ENCODE peak calls at places on chromosome 2, in ten cellular contexts. I, V, K, O, T, Y, X, S, A and W are unnamed samples. For H3K27me3, the result is how much of the 10 kb centered on the place peaks cover.

GRCh38 chr2:36574560-36574959 is 23.4 kb downstream of the FEZ2 start:
- DNase-seq in I (no peak), V (no peak), K (no peak), O (no peak), T (no peak), Y (no peak), X (no peak), S (no peak), A (no peak), W (no peak)

GRCh38 chr2:88739985-88740600 is 48.6 kb downstream of the RPIA start:
- DNase-seq in I (peak), V (no peak), K (peak), O (peak), T (peak), Y (peak), X (peak), S (peak), A (peak), W (peak)

GRCh38 chr2:216730871-216731270 is 35.5 kb upstream of the IGFBP5 start:
- DNase-seq in I (no peak), V (no peak), K (no peak), O (no peak), T (no peak), Y (no peak), X (no peak), S (no peak), A (no peak), W (no peak)

GRCh38 chr2:219868635-219869034 is 241.2 kb downstream of the SLC4A3 start:
- DNase-seq in I (no peak), V (no peak), K (no peak), O (no peak), T (no peak), Y (no peak), X (no peak), S (no peak), A (no peak), W (no peak)

GRCh38 chr2:25402477-25402876 is 60.8 kb upstream of the DNMT3A start:
- DNase-seq in I (no peak), V (no peak), K (no peak), O (no peak), T (no peak), Y (no peak), X (no peak), S (no peak), A (no peak), W (no peak)

GRCh38 chr2:237874585-237875161 is 15.2 kb downstream of the RAMP1 start:
- DNase-seq in I (peak), V (no peak), K (peak), O (no peak), T (peak), Y (no peak), X (peak), S (peak), A (no peak), W (peak)

GRCh38 chr2:172710584-172711024 is 25.0 kb upstream of the RAPGEF4 start:
- DNase-seq in I (peak), V (no peak), K (peak), O (peak), T (no peak), Y (peak), X (peak), S (peak), A (no peak), W (peak)

GRCh38 chr2:33375054-33375453 is 101.4 kb upstream of the RASGRP3 start:
- DNase-seq in I (peak), V (no peak), K (peak), O (no peak), T (no peak), Y (no peak), X (no peak), S (peak), A (no peak), W (no peak)

GRCh38 chr2:2664989-2665833 is 334.1 kb upstream of the MYT1L start:
- DNase-seq in I (peak), V (no peak), K (peak), O (no peak), T (no peak), Y (no peak), X (no peak), S (peak), A (no peak), W (no peak)

GRCh38 chr2:197198890-197199289 is 111.7 kb downstream of the ANKRD44 start:
- DNase-seq in I (no peak), V (peak), K (no peak), O (peak), T (no peak), Y (peak), X (peak), S (no peak), A (no peak), W (no peak)

GRCh38 chr2:19673213-19673791 is 228.5 kb downstream of the TTC32 start:
- DNase-seq in I (peak), V (no peak), K (peak), O (no peak), T (no peak), Y (no peak), X (peak), S (peak), A (no peak), W (no peak)

GRCh38 chr2:240579771-240580614 is 6.5 kb upstream of the CAPN10 start:
- DNase-seq in I (peak), V (peak), K (peak), O (no peak), T (peak), Y (no peak), X (peak), S (peak), A (no peak), W (peak)

GRCh38 chr2:218396688-218397501 is 2.8 kb upstream of the CTDSP1 start:
- DNase-seq in I (peak), V (peak), K (peak), O (peak), T (peak), Y (peak), X (peak), S (peak), A (no peak), W (peak)

GRCh38 chr2:75570948-75571729 is 10.4 kb upstream of the EVA1A start:
- DNase-seq in I (peak), V (peak), K (peak), O (no peak), T (no peak), Y (peak), X (no peak), S (peak), A (no peak), W (no peak)

GRCh38 chr2:26979761-26980160 is 9.3 kb downstream of the MAPRE3 start:
- DNase-seq in I (no peak), V (no peak), K (peak), O (no peak), T (no peak), Y (no peak), X (no peak), S (peak), A (no peak), W (no peak)

GRCh38 chr2:216855614-216856013 is 4.2 kb downstream of the TNP1 start:
- DNase-seq in I (no peak), V (no peak), K (no peak), O (no peak), T (peak), Y (peak), X (no peak), S (no peak), A (no peak), W (no peak)

GRCh38 chr2:166127217-166128155 is at the start of gene SCN1A:
- DNase-seq in I (no peak), V (no peak), K (peak), O (no peak), T (no peak), Y (no peak), X (peak), S (peak), A (no peak), W (peak)

GRCh38 chr2:159153463-159153862 is 133.0 kb downstream of the WDSUB1 start:
- DNase-seq in I (no peak), V (no peak), K (no peak), O (no peak), T (no peak), Y (no peak), X (no peak), S (peak), A (no peak), W (no peak)

GRCh38 chr2:217459675-217460405 is 543.0 kb downstream of the TNS1 start:
- DNase-seq in I (no peak), V (no peak), K (peak), O (no peak), T (no peak), Y (no peak), X (no peak), S (peak), A (no peak), W (no peak)

GRCh38 chr2:69524799-69525198 is 87.6 kb upstream of the NFU1 start:
- DNase-seq in I (no peak), V (no peak), K (no peak), O (no peak), T (no peak), Y (no peak), X (no peak), S (no peak), A (peak), W (no peak)

DNA sequence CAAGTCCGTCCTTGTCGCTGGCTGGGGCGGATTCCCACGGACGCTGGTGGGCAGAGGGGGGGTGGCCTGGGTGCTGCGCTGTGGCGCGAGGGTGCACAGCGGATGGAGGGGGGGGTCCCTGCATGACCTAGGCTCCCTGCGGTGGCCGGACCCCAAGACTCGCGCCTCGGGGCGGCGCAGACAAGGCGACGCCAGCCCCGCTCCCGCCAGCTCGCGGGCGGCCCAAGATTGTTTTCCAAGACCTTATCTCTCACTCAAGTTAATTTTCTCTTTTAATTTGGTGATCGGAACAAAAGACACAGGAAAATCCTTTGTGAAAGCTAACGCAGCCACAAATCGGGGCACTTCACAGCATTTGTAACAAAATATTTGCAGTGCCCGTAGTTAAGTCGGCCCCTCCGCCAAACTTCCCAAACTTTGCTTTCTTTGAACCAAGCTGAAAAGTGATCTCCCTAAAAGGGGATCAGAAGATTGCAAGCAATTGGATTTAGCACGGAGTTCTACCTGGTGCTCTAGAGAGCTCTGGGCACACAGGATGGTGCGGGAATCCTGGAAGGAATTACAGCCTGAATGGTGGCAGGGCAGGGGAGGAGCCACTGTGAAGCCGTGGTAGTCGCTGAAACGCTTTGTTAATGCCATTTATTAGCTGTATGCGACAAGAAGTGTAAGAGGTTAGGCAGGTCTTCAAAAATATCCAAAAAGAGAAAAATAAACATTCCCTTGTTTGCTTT is 4.8 kb upstream of the ID2 start:
- DNase-seq in I (no peak), V (no peak), K (peak), O (peak), T (no peak), Y (no peak), X (no peak), S (no peak), A (no peak), W (peak)
- H3K4me3 ChIP-seq in I (peak), V (peak), K (peak), O (peak), T (peak), Y (peak), X (no peak), S (peak), A (peak), W (peak)

GRCh38 chr2:234291765-234292204 is 205.1 kb downstream of the ARL4C start:
- DNase-seq in I (peak), V (no peak), K (peak), O (no peak), T (no peak), Y (no peak), X (no peak), S (peak), A (no peak), W (no peak)

GRCh38 chr2:234289789-234290188 is 207.1 kb downstream of the ARL4C start:
- DNase-seq in I (peak), V (no peak), K (peak), O (no peak), T (no peak), Y (no peak), X (peak), S (peak), A (no peak), W (no peak)

GRCh38 chr2:234290196-234290595 is 206.7 kb downstream of the ARL4C start:
- DNase-seq in I (no peak), V (no peak), K (no peak), O (no peak), T (no peak), Y (no peak), X (no peak), S (no peak), A (no peak), W (no peak)

GRCh38 chr2:234288974-234289455 is 207.9 kb downstream of the ARL4C start:
- DNase-seq in I (peak), V (peak), K (peak), O (peak), T (peak), Y (peak), X (peak), S (peak), A (peak), W (peak)

DNA sequence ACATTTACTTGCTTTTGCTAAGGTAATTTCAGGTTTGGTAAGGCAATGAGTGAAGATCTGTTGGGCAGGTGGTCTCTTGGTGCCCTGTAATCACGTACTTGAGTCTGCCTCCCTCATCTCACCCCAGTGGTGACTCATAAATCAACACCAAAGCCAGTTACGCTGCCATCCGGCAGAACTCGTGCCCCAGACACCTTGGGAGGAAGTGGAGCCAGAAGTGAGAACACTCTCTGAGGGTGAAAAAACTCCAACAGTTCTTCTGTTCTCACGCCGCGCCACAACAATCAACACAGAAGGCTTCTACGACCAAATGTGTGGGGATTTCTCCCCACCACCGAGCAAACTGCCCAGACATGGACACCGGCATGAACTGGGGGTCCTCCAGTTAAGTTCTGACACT is 206.2 kb downstream of the ARL4C start:
- DNase-seq in I (no peak), V (no peak), K (no peak), O (no peak), T (no peak), Y (peak), X (peak), S (peak), A (no peak), W (no peak)
- H3K27me3 ChIP-seq in I (under half), V (under half), K (under half), O (under half), T (under half), Y (under half), X (under half), S (under half), A (under half), W (under half)

GRCh38 chr2:98715812-98716451 is 15.0 kb downstream of the MGAT4A start:
- DNase-seq in I (no peak), V (no peak), K (no peak), O (no peak), T (no peak), Y (no peak), X (no peak), S (no peak), A (no peak), W (no peak)
- H3K4me3 ChIP-seq in I (no peak), V (no peak), K (no peak), O (no peak), T (no peak), Y (no peak), X (no peak), S (no peak), A (no peak), W (no peak)

GRCh38 chr2:72994282-72994990 is 77.1 kb downstream of the SFXN5 start:
- DNase-seq in I (no peak), V (no peak), K (no peak), O (no peak), T (peak), Y (no peak), X (no peak), S (no peak), A (no peak), W (no peak)
- H3K27me3 ChIP-seq in I (under half), V (under half), K (under half), O (under half), T (under half), Y (under half), X (under half), S (under half), A (under half), W (under half)

GRCh38 chr2:150425121-150425559 is 62.3 kb downstream of the RND3 start:
- DNase-seq in I (no peak), V (no peak), K (peak), O (no peak), T (no peak), Y (no peak), X (peak), S (peak), A (no peak), W (peak)
- H3K4me3 ChIP-seq in I (no peak), V (no peak), K (peak), O (no peak), T (no peak), Y (no peak), X (no peak), S (no peak), A (no peak), W (no peak)

GRCh38 chr2:9108210-9108967 is 98.2 kb upstream of the ASAP2 start:
- DNase-seq in I (no peak), V (no peak), K (peak), O (no peak), T (no peak), Y (no peak), X (no peak), S (peak), A (no peak), W (no peak)
- H3K27me3 ChIP-seq in I (under half), V (under half), K (under half), O (under half), T (under half), Y (under half), X (under half), S (under half), A (under half), W (under half)